ENCODE peak calls at places on chromosomes 7 and 10, in five cellular contexts. One of them, this sample, is unnamed.

GRCh38 chr10:115093286-115093775 is at the start of gene ATRNL1:
- DNase-seq in K562: no peak
- DNase-seq in H1: peak
- DNase-seq in GM12878: no peak
- DNase-seq in HepG2: no peak
- DNase-seq in this sample: peak

GRCh38 chr7:85275204-85275603 is 88.3 kb upstream of the SEMA3D start:
- DNase-seq in K562: no peak
- DNase-seq in GM12878: no peak
- DNase-seq in H1: no peak
- DNase-seq in HepG2: no peak
- DNase-seq in this sample: no peak

GRCh38 chr7:68929712-68930395 is 668.4 kb upstream of the AUTS2 start:
- DNase-seq in H1: no peak
- DNase-seq in K562: no peak
- DNase-seq in HepG2: no peak
- DNase-seq in GM12878: no peak
- DNase-seq in this sample: no peak

GRCh38 chr10:93600861-93601773 is at the start of gene RBP4:
- DNase-seq in K562: no peak
- DNase-seq in H1: peak
- DNase-seq in GM12878: no peak
- DNase-seq in HepG2: peak
- DNase-seq in this sample: peak

GRCh38 chr10:126198681-126199080 is 189.6 kb downstream of the ADAM12 start:
- DNase-seq in GM12878: no peak
- DNase-seq in K562: no peak
- DNase-seq in HepG2: no peak
- DNase-seq in H1: no peak
- DNase-seq in this sample: no peak

GRCh38 chr10:61140765-61141392 is 196.9 kb upstream of the RHOBTB1 start:
- DNase-seq in K562: peak
- DNase-seq in H1: no peak
- DNase-seq in GM12878: no peak
- DNase-seq in HepG2: peak
- DNase-seq in this sample: peak

GRCh38 chr10:92342801-92343200 is 51.8 kb downstream of the MARCHF5 start:
- DNase-seq in GM12878: no peak
- DNase-seq in H1: no peak
- DNase-seq in HepG2: no peak
- DNase-seq in K562: no peak
- DNase-seq in this sample: no peak

GRCh38 chr10:3861785-3862184 is 76.8 kb upstream of the KLF6 start:
- DNase-seq in K562: no peak
- DNase-seq in H1: no peak
- DNase-seq in HepG2: no peak
- DNase-seq in GM12878: no peak
- DNase-seq in this sample: no peak

GRCh38 chr10:104069610-104070009 is 16.1 kb downstream of the COL17A1 start:
- DNase-seq in HepG2: no peak
- DNase-seq in K562: no peak
- DNase-seq in H1: no peak
- DNase-seq in GM12878: no peak
- DNase-seq in this sample: no peak

GRCh38 chr10:25206693-25207414 is 32.1 kb downstream of the GPR158 start:
- DNase-seq in GM12878: no peak
- DNase-seq in HepG2: no peak
- DNase-seq in K562: no peak
- DNase-seq in H1: no peak
- DNase-seq in this sample: no peak

GRCh38 chr10:118800920-118801319 is 46.1 kb upstream of the CACUL1 start:
- DNase-seq in H1: no peak
- DNase-seq in K562: peak
- DNase-seq in GM12878: no peak
- DNase-seq in HepG2: peak
- DNase-seq in this sample: peak

GRCh38 chr7:137633133-137633532 is 213.6 kb downstream of the DGKI start:
- DNase-seq in HepG2: no peak
- DNase-seq in K562: no peak
- DNase-seq in GM12878: no peak
- DNase-seq in H1: no peak
- DNase-seq in this sample: no peak

GRCh38 chr7:36299223-36299760 is 90.4 kb upstream of the ANLN start:
- DNase-seq in H1: no peak
- DNase-seq in GM12878: no peak
- DNase-seq in K562: no peak
- DNase-seq in HepG2: no peak
- DNase-seq in this sample: no peak

GRCh38 chr10:57891201-57892006 is 376.3 kb downstream of the IPMK start:
- DNase-seq in GM12878: no peak
- DNase-seq in HepG2: no peak
- DNase-seq in K562: no peak
- DNase-seq in H1: no peak
- DNase-seq in this sample: no peak

GRCh38 chr7:112257073-112257472 is 50.6 kb downstream of the ZNF277 start:
- DNase-seq in HepG2: peak
- DNase-seq in H1: no peak
- DNase-seq in K562: no peak
- DNase-seq in GM12878: no peak
- DNase-seq in this sample: no peak

GRCh38 chr10:8398771-8399170 is 344.3 kb downstream of the GATA3 start:
- DNase-seq in GM12878: no peak
- DNase-seq in HepG2: no peak
- DNase-seq in H1: no peak
- DNase-seq in K562: no peak
- DNase-seq in this sample: no peak

GRCh38 chr7:103637726-103638125 is 191.7 kb upstream of the SLC26A5 start:
- DNase-seq in GM12878: no peak
- DNase-seq in H1: no peak
- DNase-seq in K562: no peak
- DNase-seq in HepG2: no peak
- DNase-seq in this sample: no peak

GRCh38 chr10:102869290-102870198 is at the start of gene AS3MT:
- DNase-seq in GM12878: no peak
- DNase-seq in HepG2: peak
- DNase-seq in H1: peak
- DNase-seq in K562: no peak
- DNase-seq in this sample: peak

GRCh38 chr7:93011351-93012294 is 106.2 kb downstream of the SAMD9 start:
- DNase-seq in GM12878: no peak
- DNase-seq in H1: no peak
- DNase-seq in K562: no peak
- DNase-seq in HepG2: no peak
- DNase-seq in this sample: no peak

GRCh38 chr10:127578628-127579305 is 29.7 kb downstream of the NPS start:
- DNase-seq in H1: no peak
- DNase-seq in GM12878: no peak
- DNase-seq in K562: no peak
- DNase-seq in HepG2: no peak
- DNase-seq in this sample: no peak

GRCh38 chr10:28959850-28960501 is 282.7 kb downstream of the BAMBI start:
- DNase-seq in K562: no peak
- DNase-seq in H1: no peak
- DNase-seq in GM12878: no peak
- DNase-seq in HepG2: no peak
- DNase-seq in this sample: no peak

GRCh38 chr7:2072042-2072441 is 160.7 kb downstream of the MAD1L1 start:
- DNase-seq in HepG2: no peak
- DNase-seq in H1: no peak
- DNase-seq in K562: no peak
- DNase-seq in GM12878: peak
- DNase-seq in this sample: no peak

GRCh38 chr10:53990799-53991238 is 810.2 kb downstream of the PCDH15 start:
- DNase-seq in GM12878: no peak
- DNase-seq in K562: no peak
- DNase-seq in HepG2: no peak
- DNase-seq in H1: no peak
- DNase-seq in this sample: no peak

GRCh38 chr10:62233494-62234283 is 35.0 kb downstream of the RTKN2 start:
- DNase-seq in HepG2: no peak
- DNase-seq in GM12878: no peak
- DNase-seq in H1: no peak
- DNase-seq in K562: no peak
- DNase-seq in this sample: no peak

GRCh38 chr10:98363188-98363587 is 51.8 kb downstream of the PYROXD2 start:
- DNase-seq in HepG2: no peak
- DNase-seq in GM12878: no peak
- DNase-seq in H1: no peak
- DNase-seq in K562: no peak
- DNase-seq in this sample: no peak

GRCh38 chr7:465710-466400 is 53.8 kb downstream of the PDGFA start:
- DNase-seq in HepG2: no peak
- DNase-seq in K562: no peak
- DNase-seq in H1: peak
- DNase-seq in GM12878: no peak
- DNase-seq in this sample: no peak

GRCh38 chr10:25336330-25336729 is 161.5 kb downstream of the GPR158 start:
- DNase-seq in GM12878: no peak
- DNase-seq in H1: no peak
- DNase-seq in K562: no peak
- DNase-seq in HepG2: no peak
- DNase-seq in this sample: peak

GRCh38 chr7:106793015-106793651 is 71.9 kb upstream of the PIK3CG start:
- DNase-seq in H1: no peak
- DNase-seq in HepG2: peak
- DNase-seq in K562: peak
- DNase-seq in GM12878: no peak
- DNase-seq in this sample: peak

GRCh38 chr7:36039671-36040070 is 113.4 kb upstream of the EEPD1 start:
- DNase-seq in K562: no peak
- DNase-seq in HepG2: no peak
- DNase-seq in H1: no peak
- DNase-seq in GM12878: no peak
- DNase-seq in this sample: no peak

GRCh38 chr10:112271982-112272381 is 11.2 kb upstream of the TECTB start:
- DNase-seq in H1: no peak
- DNase-seq in K562: no peak
- DNase-seq in GM12878: no peak
- DNase-seq in HepG2: no peak
- DNase-seq in this sample: no peak

GRCh38 chr10:25285809-25286208 is 111.0 kb downstream of the GPR158 start:
- DNase-seq in HepG2: no peak
- DNase-seq in H1: no peak
- DNase-seq in GM12878: no peak
- DNase-seq in K562: no peak
- DNase-seq in this sample: no peak

GRCh38 chr7:45470031-45470430 is 104.1 kb upstream of the ADCY1 start:
- DNase-seq in HepG2: no peak
- DNase-seq in GM12878: no peak
- DNase-seq in K562: no peak
- DNase-seq in H1: no peak
- DNase-seq in this sample: no peak

GRCh38 chr7:82044497-82045080 is 274.7 kb upstream of the HGF start:
- DNase-seq in K562: peak
- DNase-seq in GM12878: no peak
- DNase-seq in HepG2: peak
- DNase-seq in H1: no peak
- DNase-seq in this sample: peak
- TF ChIP-seq RFX5 in K562: no peak
- TF ChIP-seq RFX5 in GM12878: no peak
- TF ChIP-seq RFX5 in HepG2: no peak
- TF ChIP-seq RFX5 in H1: no peak
- TF ChIP-seq RFX5 in this sample: peak

GRCh38 chr10:48794074-48794473 is 109.4 kb downstream of the WDFY4 start:
- DNase-seq in GM12878: no peak
- DNase-seq in H1: no peak
- DNase-seq in HepG2: no peak
- DNase-seq in K562: no peak
- DNase-seq in this sample: no peak
- TF ChIP-seq POLR2AphosphoS5 in GM12878: no peak
- TF ChIP-seq POLR2AphosphoS5 in H1: no peak
- TF ChIP-seq POLR2AphosphoS5 in HepG2: no peak
- TF ChIP-seq POLR2AphosphoS5 in K562: no peak
- TF ChIP-seq POLR2AphosphoS5 in this sample: no peak

DNA sequence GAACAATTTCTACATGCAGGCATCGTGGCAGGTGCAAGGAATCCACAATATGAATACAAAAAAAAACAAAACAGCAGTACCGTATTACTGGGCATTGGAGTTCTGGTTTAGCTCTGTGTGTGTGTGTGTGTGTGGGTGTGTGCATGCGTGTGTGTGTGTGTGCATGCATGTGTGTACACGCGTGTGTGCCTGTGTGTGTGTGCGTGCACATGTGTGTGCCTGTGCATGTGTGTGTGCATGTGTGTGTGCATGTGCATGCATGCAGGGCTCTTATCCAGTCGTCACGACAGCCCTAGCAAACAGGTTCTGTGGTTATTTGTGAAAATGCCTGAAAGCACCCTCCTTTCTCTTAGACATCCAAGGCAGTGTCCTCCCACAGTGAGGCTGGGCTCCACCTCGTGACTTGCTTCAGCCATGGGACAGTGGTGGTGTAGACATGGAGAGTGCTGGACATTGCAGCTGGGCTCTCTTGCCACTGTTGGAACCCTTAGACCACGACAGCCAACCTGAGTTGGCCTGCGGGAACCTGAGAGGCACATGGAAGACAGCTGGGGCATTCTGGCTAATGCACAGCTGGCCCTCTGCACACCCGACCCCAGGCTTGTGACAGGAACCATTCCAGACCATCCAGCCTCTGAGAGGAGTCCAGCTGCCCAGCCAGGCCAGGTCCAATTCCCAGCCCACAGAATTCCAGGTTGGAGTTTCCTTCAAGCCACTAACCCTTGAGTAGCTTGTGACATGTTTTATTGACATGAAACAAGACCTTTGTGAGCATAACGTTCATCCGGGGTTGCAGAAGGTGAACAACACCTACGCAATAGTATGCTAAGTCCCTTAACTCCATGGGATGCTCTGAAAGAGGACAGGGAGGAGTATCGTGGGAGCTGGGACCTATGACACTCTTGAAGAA is 173.5 kb upstream of the SHH start:
- DNase-seq in GM12878: no peak
- DNase-seq in HepG2: no peak
- DNase-seq in H1: no peak
- DNase-seq in K562: no peak
- DNase-seq in this sample: no peak
- TF ChIP-seq CHD2 in GM12878: no peak
- TF ChIP-seq CHD2 in HepG2: no peak
- TF ChIP-seq CHD2 in H1: no peak
- TF ChIP-seq CHD2 in K562: no peak
- TF ChIP-seq CHD2 in this sample: no peak

GRCh38 chr7:151012031-151012692 is 12.1 kb downstream of the ATG9B start:
- DNase-seq in HepG2: peak
- DNase-seq in GM12878: no peak
- DNase-seq in K562: no peak
- DNase-seq in H1: no peak
- DNase-seq in this sample: no peak

GRCh38 chr7:151013728-151014497 is 10.4 kb downstream of the ATG9B start:
- DNase-seq in H1: peak
- DNase-seq in K562: no peak
- DNase-seq in HepG2: no peak
- DNase-seq in GM12878: peak
- DNase-seq in this sample: peak

GRCh38 chr7:151014950-151015349 is 9.3 kb downstream of the ATG9B start:
- DNase-seq in H1: no peak
- DNase-seq in K562: no peak
- DNase-seq in GM12878: no peak
- DNase-seq in HepG2: no peak
- DNase-seq in this sample: no peak

GRCh38 chr7:151012921-151013347 is 11.4 kb downstream of the ATG9B start:
- DNase-seq in HepG2: peak
- DNase-seq in H1: peak
- DNase-seq in K562: peak
- DNase-seq in GM12878: no peak
- DNase-seq in this sample: peak

GRCh38 chr7:151013356-151013727 is 11.0 kb downstream of the ATG9B start:
- DNase-seq in GM12878: no peak
- DNase-seq in HepG2: no peak
- DNase-seq in K562: no peak
- DNase-seq in H1: no peak
- DNase-seq in this sample: peak
- TF ChIP-seq RFX5 in GM12878: no peak
- TF ChIP-seq RFX5 in HepG2: no peak
- TF ChIP-seq RFX5 in K562: no peak
- TF ChIP-seq RFX5 in H1: no peak
- TF ChIP-seq RFX5 in this sample: no peak

This sample was measured in SK-N-SH.